ENCODE peak calls at places on chromosome 11, in six cellular contexts. P, G, K, R, V and J are unnamed samples.
A peak's percentile ranks its signal among the peaks of the same experiment; 100 is the strongest.

GRCh38 chr11:68591719-68592118 is 92.6 kb upstream of the GAL start:
- DNase-seq in P (no peak), G (no peak), K (no peak), R (no peak), V (no peak), J (no peak)

GRCh38 chr11:32229566-32230240 is 138.8 kb downstream of the RCN1 start:
- DNase-seq in P (no peak), G (no peak), K (no peak), R (no peak), V (no peak), J (no peak)

GRCh38 chr11:105740164-105740903 is 130.5 kb downstream of the GRIA4 start:
- DNase-seq in P (no peak), G (no peak), K (no peak), R (no peak), V (no peak), J (no peak)

GRCh38 chr11:120771551-120772060 is 252.3 kb upstream of the TBCEL start:
- DNase-seq in P (no peak), G (no peak), K (no peak), R (no peak), V (no peak), J (no peak)

GRCh38 chr11:58573451-58574104 is 2.1 kb downstream of the LPXN start:
- DNase-seq in P (peak; percentile 54), G (peak; percentile 84), K (peak; percentile 41), R (no peak), V (peak; percentile 68), J (no peak)

GRCh38 chr11:89184021-89184420 is 6.3 kb downstream of the TYR start:
- DNase-seq in P (no peak), G (no peak), K (no peak), R (no peak), V (peak; percentile 72), J (no peak)

GRCh38 chr11:134385774-134386565 is 26.1 kb downstream of the B3GAT1 start:
- DNase-seq in P (no peak), G (no peak), K (no peak), R (no peak), V (no peak), J (no peak)

GRCh38 chr11:37504066-37504611 is 906.1 kb upstream of the RAG2 start:
- DNase-seq in P (no peak), G (peak; percentile 68), K (no peak), R (no peak), V (peak; percentile 90), J (no peak)

GRCh38 chr11:119295178-119295577 is 21.8 kb downstream of the MCAM start:
- DNase-seq in P (peak; percentile 13), G (peak; percentile 29), K (no peak), R (no peak), V (no peak), J (no peak)
- TF ChIP-seq CTCF in P (no peak), G (no peak), K (no peak), R (no peak), V (no peak), J (no peak)

DNA sequence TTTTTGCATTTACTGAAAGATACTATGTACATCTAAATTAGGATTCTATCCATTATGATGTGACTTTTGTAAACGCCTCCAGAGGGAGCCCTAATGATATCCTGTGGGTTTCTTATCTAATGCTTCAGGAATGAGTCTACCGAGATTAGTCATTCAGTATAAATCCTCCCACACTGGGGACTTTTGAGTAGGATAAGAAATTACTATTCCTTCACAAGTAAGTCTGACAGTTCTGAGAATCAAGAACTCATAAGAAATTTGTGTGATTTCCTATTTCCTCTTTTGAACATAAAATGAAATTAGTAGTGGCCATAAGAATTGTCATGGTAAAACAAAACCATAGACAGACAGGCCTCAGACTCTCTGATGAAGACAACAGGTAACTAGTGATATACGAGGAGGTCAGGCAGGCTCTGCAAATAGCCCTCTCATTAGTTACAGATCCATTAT is 10.0 kb upstream of the OR5M1 start:
- DNase-seq in P (peak; percentile 77), G (peak; percentile 31), K (peak; percentile 59), R (no peak), V (peak; percentile 13), J (no peak)
- TF ChIP-seq CTCF in P (peak; percentile 70), G (peak; percentile 31), K (no peak), R (peak; percentile 37), V (no peak), J (no peak)

GRCh38 chr11:2842876-2843275 is 42.7 kb downstream of the CDKN1C start:
- DNase-seq in P (no peak), G (no peak), K (no peak), R (no peak), V (no peak), J (no peak)
- TF ChIP-seq CTCF in P (no peak), G (no peak), K (no peak), R (no peak), V (no peak), J (no peak)

GRCh38 chr11:73141031-73141308 is 1.1 kb downstream of the FCHSD2 start:
- DNase-seq in P (peak; percentile 17), G (no peak), K (peak; percentile 31), R (peak; percentile 67), V (no peak), J (peak; percentile 91)
- TF ChIP-seq CTCF in P (no peak), G (no peak), K (no peak), R (no peak), V (no peak), J (no peak)

DNA sequence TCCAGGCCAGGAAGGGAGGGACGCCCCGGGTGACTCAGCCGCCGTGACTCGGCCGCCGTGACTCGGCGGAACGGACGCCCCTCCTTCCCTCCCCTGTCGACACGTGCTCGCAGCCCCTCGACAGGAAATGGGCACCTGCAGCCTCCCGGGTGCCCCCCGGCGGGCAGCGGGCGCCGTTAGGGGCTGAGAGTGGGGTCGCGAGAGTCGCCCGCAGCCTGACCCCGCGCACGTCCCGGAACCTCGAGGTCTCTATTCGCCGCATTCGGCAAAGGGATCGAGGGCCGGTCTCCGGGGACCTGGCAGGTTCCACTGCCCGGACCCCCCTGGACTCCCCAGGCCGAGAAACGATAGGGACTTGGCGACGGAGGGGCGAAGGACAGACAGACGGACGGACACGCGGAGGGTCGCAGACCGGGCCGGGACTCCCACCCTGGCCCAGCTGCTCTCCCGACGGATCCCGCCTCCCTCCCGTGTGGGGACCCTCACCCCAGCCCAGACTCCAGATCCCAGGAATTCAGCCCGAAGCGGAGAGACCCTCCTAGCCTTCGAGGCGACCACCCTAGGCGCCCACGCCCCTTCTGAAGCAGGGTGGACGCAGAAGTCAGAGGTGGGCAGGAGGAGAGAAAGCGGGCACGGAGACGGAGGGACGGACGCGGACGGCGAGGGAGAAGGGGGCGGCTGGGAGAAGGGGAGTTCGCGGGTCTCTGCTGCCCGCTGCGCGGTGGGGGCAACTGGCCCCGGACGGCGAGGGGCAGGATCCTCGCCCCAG is 648 bp downstream of the FOSL1 start:
- DNase-seq in P (peak; percentile 83), G (peak; percentile 76), K (no peak), R (peak; percentile 68), V (peak; percentile 79), J (peak; percentile 92)
- TF ChIP-seq CTCF in P (no peak), G (no peak), K (no peak), R (no peak), V (no peak), J (no peak)

DNA sequence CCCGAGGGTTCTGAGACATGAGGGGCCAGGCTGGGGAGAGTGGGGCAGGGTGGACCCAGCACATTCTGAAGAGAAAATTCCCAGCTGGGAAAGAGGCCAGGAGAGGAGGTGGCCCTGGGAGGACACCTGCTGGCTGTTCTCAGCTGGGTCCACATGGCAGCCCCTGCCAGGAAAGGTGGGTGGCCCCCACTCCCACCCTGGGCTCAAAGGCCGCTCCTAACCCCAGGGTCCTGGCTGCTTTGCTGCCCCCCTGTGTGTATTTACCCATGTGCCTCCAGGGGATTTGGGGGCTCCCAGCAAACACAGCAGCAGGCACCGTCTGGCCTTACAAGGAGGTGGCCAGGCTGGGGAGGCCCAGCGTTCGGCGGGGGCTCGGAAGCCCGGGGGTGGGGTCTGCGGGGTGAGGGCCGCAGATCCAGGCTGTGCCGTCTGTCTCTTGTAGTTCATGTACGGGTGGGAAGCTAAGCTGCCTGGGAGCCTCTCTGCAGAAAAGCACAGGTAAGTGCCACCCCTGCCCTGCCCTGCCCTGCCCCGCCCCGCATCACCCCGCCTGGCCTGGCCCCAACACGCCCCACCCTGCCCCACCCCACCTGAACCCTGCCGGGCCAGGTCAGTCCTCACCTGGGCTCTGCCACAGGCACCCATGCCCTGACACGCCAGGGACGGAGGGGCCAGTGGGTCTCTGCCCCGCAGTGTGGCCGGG is 10.6 kb downstream of the MUC5B start:
- DNase-seq in P (no peak), G (no peak), K (peak; percentile 79), R (peak; percentile 48), V (no peak), J (peak; percentile 56)
- TF ChIP-seq CTCF in P (peak; percentile 43), G (no peak), K (no peak), R (no peak), V (no peak), J (no peak)

GRCh38 chr11:11620966-11621880 is 582 bp downstream of the GALNT18 start:
- DNase-seq in P (peak; percentile 32), G (peak; percentile 13), K (peak; percentile 23), R (peak; percentile 69), V (peak; percentile 3), J (peak; percentile 82)
- TF ChIP-seq CTCF in P (peak; percentile 11), G (no peak), K (no peak), R (no peak), V (peak; percentile 7), J (no peak)

GRCh38 chr11:109425554-109425953 is 3.6 kb downstream of the C11orf87 start:
- DNase-seq in P (peak; percentile 7), G (peak; percentile 6), K (no peak), R (no peak), V (no peak), J (no peak)

GRCh38 chr11:109423860-109424190 is 1.8 kb downstream of the C11orf87 start:
- DNase-seq in P (no peak), G (no peak), K (no peak), R (no peak), V (no peak), J (no peak)

GRCh38 chr11:109423114-109423859 is 1.3 kb downstream of the C11orf87 start:
- DNase-seq in P (no peak), G (peak; percentile 18), K (no peak), R (no peak), V (peak; percentile 39), J (no peak)

GRCh38 chr11:109424893-109425292 is 2.9 kb downstream of the C11orf87 start:
- DNase-seq in P (no peak), G (no peak), K (peak; percentile 29), R (no peak), V (no peak), J (no peak)

DNA sequence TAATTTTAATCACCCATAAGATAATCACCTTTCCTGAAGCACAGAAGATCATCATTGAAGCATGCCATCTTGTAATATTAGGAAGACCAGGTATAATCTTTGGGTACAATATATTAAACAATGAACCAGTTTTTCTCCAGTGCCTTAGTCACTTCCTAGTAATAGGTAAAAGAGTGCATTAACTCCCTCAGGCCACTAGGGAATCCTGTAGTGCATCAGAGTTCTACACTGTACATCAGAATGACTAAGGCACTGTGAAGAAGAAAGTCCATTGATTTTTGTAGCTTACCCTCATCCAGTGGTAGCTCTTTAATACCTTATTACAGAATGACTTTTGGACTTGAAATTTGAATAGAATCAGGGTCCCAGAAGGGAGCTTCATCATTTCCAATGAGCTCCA is 4.5 kb downstream of the C11orf87 start:
- DNase-seq in P (peak; percentile 2), G (peak; percentile 3), K (no peak), R (no peak), V (no peak), J (no peak)
- TF ChIP-seq CTCF in P (no peak), G (peak; percentile 41), K (no peak), R (no peak), V (peak; percentile 42), J (no peak)

GRCh38 chr11:119389611-119390254 is 8.2 kb upstream of the USP2 start:
- DNase-seq in P (no peak), G (no peak), K (peak; percentile 22), R (no peak), V (no peak), J (no peak)
- TF ChIP-seq CTCF in P (no peak), G (peak; percentile 56), K (no peak), R (no peak), V (peak; percentile 45), J (no peak)

GRCh38 chr11:93089474-93090102 is 108.2 kb downstream of the SLC36A4 start:
- DNase-seq in P (peak; percentile 43), G (peak; percentile 61), K (peak; percentile 68), R (no peak), V (peak; percentile 52), J (no peak)
- TF ChIP-seq CTCF in P (peak; percentile 32), G (peak; percentile 74), K (no peak), R (peak; percentile 30), V (peak; percentile 69), J (no peak)